ENCODE peak calls at places on chromosome 5, in six cellular contexts. O is activated B cell treated with CpG ODN at 0.5 μM for 24 hours, H is cardiac fibroblast, A is tibial nerve, G is fibroblast of lung, E is IMR-90. N is an unnamed sample.

GRCh38 chr5:136674178-136674577 is 308.8 kb upstream of the TRPC7 start:
- DNase-seq in E (no peak), H (no peak), A (no peak), G (no peak), O (no peak), N (no peak)

GRCh38 chr5:170704417-170705195 is 78.9 kb upstream of the GABRP start:
- DNase-seq in G (no peak), H (no peak), E (no peak), O (no peak), A (no peak), N (no peak)

GRCh38 chr5:16234598-16234997 is 55.0 kb upstream of the MARCHF11 start:
- DNase-seq in H (no peak), O (no peak), G (no peak), E (no peak), A (no peak), N (no peak)

GRCh38 chr5:73306078-73306719 is 133.2 kb downstream of the TMEM174 start:
- DNase-seq in O (no peak), H (no peak), E (no peak), G (no peak), A (no peak), N (no peak)

GRCh38 chr5:137316346-137316736 is 182.8 kb downstream of the SPOCK1 start:
- DNase-seq in H (peak), A (no peak), E (peak), G (peak), O (no peak), N (no peak)

GRCh38 chr5:61177070-61177469 is 14.8 kb upstream of the SMIM15 start:
- DNase-seq in O (no peak), E (no peak), A (no peak), H (no peak), G (no peak), N (no peak)

GRCh38 chr5:124310453-124310852 is 436.0 kb downstream of the ZNF608 start:
- DNase-seq in G (no peak), E (no peak), O (no peak), H (no peak), A (no peak), N (no peak)

GRCh38 chr5:87541033-87541432 is 128.3 kb upstream of the CCNH start:
- DNase-seq in A (peak), H (peak), G (peak), O (no peak), E (peak), N (no peak)

GRCh38 chr5:138626333-138626944 is 51.2 kb upstream of the HSPA9 start:
- DNase-seq in G (peak), A (no peak), O (no peak), H (no peak), E (peak), N (no peak)

GRCh38 chr5:142197098-142197497 is 88.5 kb downstream of the NDFIP1 start:
- DNase-seq in E (peak), A (no peak), G (no peak), H (peak), O (no peak), N (no peak)

GRCh38 chr5:109016300-109016699 is 268.6 kb downstream of the FER start:
- DNase-seq in H (peak), G (peak), O (no peak), A (no peak), E (peak), N (no peak)

GRCh38 chr5:122458278-122458872 is 146.3 kb downstream of the SNCAIP start:
- DNase-seq in O (no peak), E (peak), A (no peak), G (no peak), H (peak), N (no peak)

GRCh38 chr5:132489871-132490483 is 596 bp downstream of the IRF1 start:
- DNase-seq in O (no peak), G (peak), H (peak), A (no peak), E (peak), N (no peak)

GRCh38 chr5:140178082-140178410 is 3.1 kb downstream of the CYSTM1 start:
- DNase-seq in H (no peak), E (no peak), A (no peak), G (no peak), O (no peak), N (no peak)

GRCh38 chr5:169097374-169097831 is 203.5 kb downstream of the SLIT3 start:
- DNase-seq in H (peak), G (peak), A (no peak), O (no peak), E (peak), N (peak)

GRCh38 chr5:122154910-122155309 is 25.6 kb downstream of the ZNF474 start:
- DNase-seq in E (peak), H (peak), A (peak), O (no peak), G (peak), N (no peak)

GRCh38 chr5:139747583-139748504 is 47.8 kb upstream of the PSD2 start:
- DNase-seq in E (peak), H (peak), G (peak), A (no peak), O (peak), N (peak)

GRCh38 chr5:124289641-124290201 is 456.7 kb downstream of the ZNF608 start:
- DNase-seq in A (no peak), O (no peak), E (no peak), G (no peak), H (peak), N (peak)

GRCh38 chr5:26569929-26570258 is 468.5 kb downstream of the CDH9 start:
- DNase-seq in G (no peak), H (no peak), A (no peak), E (no peak), O (no peak), N (no peak)

GRCh38 chr5:121144764-121145163 is 680.7 kb downstream of the PRR16 start:
- DNase-seq in A (no peak), G (peak), O (no peak), E (peak), H (peak), N (no peak)

GRCh38 chr5:7317751-7318150 is 78.2 kb upstream of the ADCY2 start:
- DNase-seq in G (peak), E (no peak), H (no peak), O (no peak), A (no peak), N (no peak)

GRCh38 chr5:133384120-133384855 is 228.1 kb downstream of the FSTL4 start:
- DNase-seq in H (no peak), E (no peak), A (no peak), O (no peak), G (no peak), N (no peak)

GRCh38 chr5:18745591-18745987 is 1111.3 kb downstream of the TAF11L14 start:
- DNase-seq in G (no peak), H (no peak), O (no peak), E (no peak), A (no peak), N (no peak)

GRCh38 chr5:93790401-93790800 is 49.0 kb upstream of the POU5F2 start:
- DNase-seq in G (peak), O (no peak), E (peak), A (no peak), H (peak), N (no peak)

GRCh38 chr5:96336351-96336985 is 96.6 kb downstream of the PCSK1 start:
- DNase-seq in H (peak), E (peak), O (no peak), G (peak), A (peak), N (peak)

GRCh38 chr5:9282211-9282610 is 263.7 kb downstream of the SEMA5A start:
- DNase-seq in A (no peak), G (no peak), E (no peak), O (no peak), H (no peak), N (no peak)

GRCh38 chr5:28780083-28780692 is 1741.8 kb upstream of the CDH9 start:
- DNase-seq in E (no peak), G (no peak), O (no peak), H (no peak), A (no peak), N (no peak)

DNA sequence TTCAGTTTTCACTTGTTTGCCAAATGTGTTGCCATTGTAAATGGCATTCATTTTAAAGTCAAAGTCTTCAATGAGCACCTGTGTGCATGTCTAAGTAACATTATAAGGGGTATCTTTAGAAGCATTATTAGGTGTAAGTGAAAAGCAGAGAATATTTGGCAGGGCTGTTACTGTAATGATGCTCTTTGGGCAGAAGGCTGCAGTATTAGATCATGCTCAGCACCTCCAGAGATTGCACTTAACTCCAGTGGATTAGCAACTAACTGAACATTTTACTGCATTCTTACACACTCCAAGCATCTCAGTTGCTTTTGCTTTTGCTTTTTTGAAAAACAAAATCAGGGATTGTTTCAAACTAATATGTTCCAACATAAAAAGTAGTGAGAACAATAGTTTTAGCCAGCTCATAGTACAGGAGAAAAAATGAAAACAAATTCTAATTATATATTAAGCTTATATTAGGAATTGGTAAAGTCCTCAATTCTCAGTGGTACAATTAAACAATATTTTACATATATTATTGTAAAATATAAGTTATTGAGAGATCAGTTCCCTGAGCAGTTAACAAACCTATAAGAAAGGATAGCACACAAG is 1740.9 kb upstream of the CDH9 start:
- DNase-seq in E (no peak), G (peak), A (no peak), O (no peak), H (no peak), N (no peak)
- TF ChIP-seq CTCF in E (no peak), G (no peak), A (no peak), O (no peak), H (no peak), N (peak)

GRCh38 chr5:146909496-146910068 is 31.0 kb upstream of the PPP2R2B start:
- DNase-seq in O (no peak), G (no peak), A (no peak), H (no peak), E (no peak), N (no peak)

GRCh38 chr5:146910239-146910638 is 31.7 kb upstream of the PPP2R2B start:
- DNase-seq in E (no peak), O (no peak), G (no peak), A (no peak), H (no peak), N (no peak)

DNA sequence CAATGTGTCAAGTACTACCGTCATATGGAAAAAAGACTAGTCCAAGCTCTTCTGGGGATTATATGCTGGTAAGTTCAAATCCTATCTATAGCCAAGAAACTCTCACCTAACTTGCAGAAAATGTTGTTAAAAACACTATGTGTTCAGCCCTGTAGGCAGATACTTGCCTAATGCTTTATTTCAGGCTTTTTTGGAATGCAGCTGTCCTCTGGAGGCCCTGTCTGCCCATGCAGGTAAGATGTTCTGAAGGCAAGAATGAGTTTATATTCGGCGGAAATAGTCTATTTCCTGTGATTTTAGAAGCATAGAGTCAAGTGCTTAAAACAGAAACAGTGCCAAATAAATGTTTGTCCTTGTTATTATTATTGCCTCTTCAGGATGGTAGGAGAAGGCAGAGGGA is 34.3 kb upstream of the PPP2R2B start:
- DNase-seq in O (no peak), H (no peak), A (no peak), E (no peak), G (no peak), N (no peak)
- TF ChIP-seq CTCF in O (no peak), H (no peak), A (no peak), E (no peak), G (no peak), N (no peak)

DNA sequence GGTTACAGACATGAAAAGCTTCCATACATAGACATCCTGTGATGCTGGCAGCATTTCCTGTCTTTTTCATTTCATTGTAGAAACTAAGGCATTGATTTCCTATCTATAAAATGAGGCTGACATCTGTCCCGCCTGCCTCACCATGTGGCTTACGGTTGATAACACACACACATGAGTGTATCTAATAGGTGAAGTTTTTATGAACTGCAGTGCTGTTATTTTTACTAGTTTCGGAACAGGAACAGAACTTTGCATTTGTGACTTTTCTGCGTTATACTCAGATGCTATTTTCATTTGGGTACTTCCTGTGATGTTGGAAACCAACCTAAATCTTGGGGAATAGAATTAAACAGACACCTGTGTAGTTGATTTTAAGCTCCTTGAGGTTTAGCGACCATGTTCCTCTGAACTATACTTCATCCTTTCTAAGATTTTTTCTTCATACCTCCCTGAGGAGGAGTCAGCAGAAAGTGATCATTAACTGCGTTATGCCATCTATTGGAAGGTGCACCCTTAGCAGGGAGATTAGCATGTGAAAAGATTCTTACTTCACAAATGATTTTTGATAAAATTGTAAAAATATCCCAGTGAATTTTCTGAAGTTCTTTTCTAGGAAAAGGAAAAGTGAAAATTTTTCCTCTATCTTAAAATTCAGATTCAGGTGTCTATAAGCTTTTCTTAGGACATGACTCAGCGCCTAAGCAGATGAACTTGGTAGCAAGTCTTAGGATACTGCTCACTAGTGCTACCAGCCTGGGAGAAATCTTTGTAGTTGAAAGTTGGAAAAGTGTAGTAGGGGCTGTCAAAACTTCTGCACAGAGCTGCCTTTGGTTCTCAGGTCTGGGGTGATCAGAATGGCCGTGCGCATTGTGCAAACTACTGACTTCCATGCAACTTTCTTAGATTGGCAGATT is 134.5 kb downstream of the TRIO start:
- DNase-seq in G (no peak), A (no peak), E (no peak), O (no peak), H (no peak), N (no peak)
- TF ChIP-seq CTCF in G (no peak), A (no peak), E (no peak), O (no peak), H (no peak), N (no peak)

DNA sequence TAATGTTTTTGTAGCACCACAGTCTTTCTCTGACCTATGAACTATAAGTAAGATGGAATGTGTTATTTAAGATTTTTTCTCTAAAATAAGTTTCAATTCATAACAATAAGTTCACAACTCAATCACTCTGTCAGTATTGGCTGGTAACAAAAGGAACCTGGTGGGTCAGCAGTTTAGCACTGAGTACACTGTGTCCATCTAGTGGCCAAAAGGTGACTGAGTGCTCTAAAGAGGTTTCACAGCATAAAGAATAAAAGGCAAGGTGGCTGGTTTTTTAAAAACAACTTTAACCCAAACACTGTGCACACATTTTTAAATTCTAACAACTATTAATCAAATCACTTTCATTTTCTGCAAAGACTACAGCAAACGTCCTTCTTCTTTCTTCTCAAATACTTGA is 443.3 kb downstream of the PDE4D start:
- DNase-seq in H (no peak), E (no peak), A (no peak), O (no peak), G (no peak), N (no peak)
- TF ChIP-seq CTCF in H (peak), E (no peak), A (no peak), O (no peak), G (no peak), N (no peak)

GRCh38 chr5:31853398-31854135 is 214.6 kb downstream of the PDZD2 start:
- DNase-seq in O (no peak), G (no peak), H (no peak), E (no peak), A (no peak), N (no peak)

GRCh38 chr5:31854181-31854624 is 215.3 kb downstream of the PDZD2 start:
- DNase-seq in O (no peak), A (no peak), E (peak), G (peak), H (peak), N (peak)

GRCh38 chr5:31855527-31855862 is 216.6 kb downstream of the PDZD2 start:
- DNase-seq in H (no peak), G (no peak), A (no peak), E (no peak), O (no peak), N (no peak)

GRCh38 chr5:31851290-31851689 is 212.4 kb downstream of the PDZD2 start:
- DNase-seq in A (no peak), E (no peak), H (no peak), O (no peak), G (no peak), N (no peak)

GRCh38 chr5:31854625-31855526 is 215.9 kb downstream of the PDZD2 start:
- DNase-seq in A (peak), G (peak), E (no peak), H (peak), O (no peak), N (peak)
- TF ChIP-seq CTCF in A (no peak), G (peak), E (no peak), H (peak), O (no peak), N (no peak)

N was measured in nephron progenitor cell.